ENCODE peak calls at places on chromosomes 13 and 19, in six cellular contexts. G, T, O, X, A and B are unnamed samples.
A peak's percentile ranks its signal among the peaks of the same experiment; 100 is the strongest.

GRCh38 chr19:52188822-52189744 is 769 bp upstream of the PPP2R1A start:
- DNase-seq in G (no peak), T (no peak), O (peak; percentile 92), X (no peak), A (no peak), B (no peak)

GRCh38 chr13:83780201-83780600 is 102.1 kb downstream of the SLITRK1 start:
- DNase-seq in G (peak; percentile 3), T (peak; percentile 11), O (no peak), X (peak; percentile 27), A (no peak), B (peak; percentile 0)

GRCh38 chr13:48156466-48156865 is 61.6 kb upstream of the MED4 start:
- DNase-seq in G (peak; percentile 37), T (no peak), O (peak; percentile 58), X (no peak), A (no peak), B (peak; percentile 13)

GRCh38 chr13:26222523-26223046 is 471 bp upstream of the RNF6 start:
- DNase-seq in G (no peak), T (no peak), O (no peak), X (no peak), A (no peak), B (no peak)

GRCh38 chr19:12163841-12164240 is 945 bp downstream of the ZNF136 start:
- DNase-seq in G (no peak), T (no peak), O (no peak), X (no peak), A (no peak), B (no peak)

GRCh38 chr13:40984670-40985366 is 34.3 kb downstream of the ELF1 start:
- DNase-seq in G (no peak), T (no peak), O (no peak), X (no peak), A (peak; percentile 67), B (no peak)

GRCh38 chr19:16032509-16033135 is 43.7 kb upstream of the TPM4 start:
- DNase-seq in G (no peak), T (no peak), O (no peak), X (no peak), A (no peak), B (no peak)

GRCh38 chr13:37369618-37370017 is 228.9 kb downstream of the POSTN start:
- DNase-seq in G (no peak), T (no peak), O (no peak), X (no peak), A (no peak), B (no peak)

GRCh38 chr19:30449673-30450072 is 77.5 kb downstream of the ZNF536 start:
- DNase-seq in G (no peak), T (no peak), O (no peak), X (no peak), A (no peak), B (no peak)

GRCh38 chr19:13396256-13397080 is 109.8 kb downstream of the CACNA1A start:
- DNase-seq in G (peak; percentile 81), T (peak; percentile 30), O (peak; percentile 78), X (peak; percentile 30), A (no peak), B (peak; percentile 72)

GRCh38 chr19:31314849-31315620 is 34.2 kb downstream of the TSHZ3 start:
- DNase-seq in G (no peak), T (no peak), O (no peak), X (no peak), A (no peak), B (no peak)

GRCh38 chr13:50676602-50677001 is 166.9 kb downstream of the DLEU7 start:
- DNase-seq in G (peak; percentile 7), T (no peak), O (no peak), X (no peak), A (no peak), B (no peak)

GRCh38 chr13:20997301-20998061 is 63.9 kb downstream of the LATS2 start:
- DNase-seq in G (no peak), T (peak; percentile 35), O (no peak), X (no peak), A (no peak), B (no peak)

GRCh38 chr13:110138009-110138699 is 168.8 kb downstream of the COL4A1 start:
- DNase-seq in G (peak; percentile 52), T (no peak), O (no peak), X (peak; percentile 8), A (peak; percentile 36), B (peak; percentile 36)

GRCh38 chr19:37817180-37817911 is 38.0 kb upstream of the ZNF573 start:
- DNase-seq in G (peak; percentile 5), T (peak; percentile 63), O (peak; percentile 86), X (no peak), A (no peak), B (no peak)

DNA sequence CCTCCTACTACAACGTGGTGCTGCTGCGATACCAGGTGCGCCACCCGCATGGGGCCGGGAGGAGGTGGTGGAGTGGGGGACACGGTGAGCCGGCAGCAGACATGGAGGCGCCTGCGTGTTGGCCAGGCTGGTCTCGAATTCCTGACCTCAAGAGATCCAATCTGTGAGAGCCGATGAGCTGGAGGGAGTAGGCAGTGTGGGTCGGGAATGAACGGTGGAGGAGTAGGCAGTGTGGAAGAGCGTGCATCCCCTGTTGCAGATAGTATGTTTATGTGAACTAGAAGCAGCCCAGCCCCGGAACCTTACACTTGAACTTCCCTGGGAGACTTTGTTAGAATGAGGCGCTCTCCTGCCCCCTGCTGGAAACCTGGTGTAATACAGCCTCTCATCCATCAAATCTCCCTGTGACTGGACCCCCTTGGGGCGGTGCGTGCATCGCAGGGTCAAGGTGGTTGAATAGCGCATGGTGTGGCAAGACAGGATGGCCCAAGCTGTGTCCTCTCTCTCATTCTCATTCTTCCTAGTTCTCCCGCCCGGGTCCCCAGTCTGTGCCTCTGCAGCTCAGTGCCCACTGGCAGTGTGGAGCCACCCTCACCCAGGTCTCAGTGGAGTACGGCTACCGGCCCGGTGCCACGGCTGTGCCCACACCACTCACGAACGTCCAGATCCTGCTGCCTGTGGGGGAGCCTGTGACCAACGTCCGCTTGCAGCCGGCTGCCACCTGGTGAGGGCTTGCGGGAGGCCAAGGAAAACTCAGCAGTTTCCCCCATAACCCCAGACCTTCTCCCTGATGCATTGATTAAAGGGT is 10.5 kb upstream of the B3GNT3 start:
- DNase-seq in G (peak; percentile 82), T (peak; percentile 81), O (peak; percentile 96), X (peak; percentile 49), A (no peak), B (no peak)
- TF ChIP-seq ZNF274 in G (no peak), T (no peak), O (no peak), X (no peak), A (no peak), B (no peak)

GRCh38 chr19:3389876-3390361 is 23.5 kb downstream of the NFIC start:
- DNase-seq in G (no peak), T (no peak), O (peak; percentile 65), X (no peak), A (no peak), B (no peak)
- TF ChIP-seq ZNF274 in G (no peak), T (no peak), O (no peak), X (no peak), A (no peak), B (no peak)

GRCh38 chr19:18723871-18724377 is 40.4 kb downstream of the CRTC1 start:
- DNase-seq in G (no peak), T (no peak), O (no peak), X (no peak), A (no peak), B (no peak)

GRCh38 chr19:18726417-18726767 is 42.9 kb downstream of the CRTC1 start:
- DNase-seq in G (no peak), T (no peak), O (no peak), X (no peak), A (no peak), B (no peak)

GRCh38 chr19:18726846-18727245 is 43.4 kb downstream of the CRTC1 start:
- DNase-seq in G (no peak), T (no peak), O (no peak), X (no peak), A (no peak), B (no peak)

GRCh38 chr19:18729933-18730530 is 46.6 kb downstream of the CRTC1 start:
- DNase-seq in G (no peak), T (no peak), O (no peak), X (no peak), A (no peak), B (no peak)

GRCh38 chr19:18725755-18726416 is 42.4 kb downstream of the CRTC1 start:
- DNase-seq in G (no peak), T (no peak), O (no peak), X (no peak), A (no peak), B (no peak)
- TF ChIP-seq ZNF274 in G (no peak), T (no peak), O (no peak), X (no peak), A (no peak), B (no peak)

GRCh38 chr13:19596086-19596485 is 34.8 kb upstream of the TPTE2 start:
- DNase-seq in G (no peak), T (no peak), O (no peak), X (no peak), A (no peak), B (no peak)
- TF ChIP-seq ZNF274 in G (no peak), T (no peak), O (no peak), X (no peak), A (no peak), B (no peak)

DNA sequence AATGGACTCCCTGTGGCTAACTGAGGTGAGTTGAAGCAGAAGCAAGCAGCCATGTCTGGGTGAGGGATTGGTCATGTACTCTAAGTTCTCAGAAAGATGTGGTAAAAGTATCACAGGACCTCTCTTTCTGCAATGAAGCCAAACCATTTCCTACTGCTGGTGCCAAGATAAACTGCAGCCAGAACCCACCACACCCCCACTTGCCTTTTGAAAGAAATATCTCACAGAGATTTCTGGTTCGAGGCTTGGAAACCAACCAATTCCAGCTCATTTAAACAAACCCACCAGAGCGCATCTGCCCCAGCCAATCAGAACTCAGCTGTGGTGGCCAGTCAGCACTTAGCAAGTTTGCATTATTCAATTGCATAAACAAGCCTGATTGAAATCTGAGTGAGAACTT is 204.5 kb upstream of the ATXN8OS start:
- DNase-seq in G (no peak), T (no peak), O (no peak), X (no peak), A (no peak), B (no peak)
- TF ChIP-seq ZNF274 in G (no peak), T (no peak), O (no peak), X (no peak), A (no peak), B (no peak)

DNA sequence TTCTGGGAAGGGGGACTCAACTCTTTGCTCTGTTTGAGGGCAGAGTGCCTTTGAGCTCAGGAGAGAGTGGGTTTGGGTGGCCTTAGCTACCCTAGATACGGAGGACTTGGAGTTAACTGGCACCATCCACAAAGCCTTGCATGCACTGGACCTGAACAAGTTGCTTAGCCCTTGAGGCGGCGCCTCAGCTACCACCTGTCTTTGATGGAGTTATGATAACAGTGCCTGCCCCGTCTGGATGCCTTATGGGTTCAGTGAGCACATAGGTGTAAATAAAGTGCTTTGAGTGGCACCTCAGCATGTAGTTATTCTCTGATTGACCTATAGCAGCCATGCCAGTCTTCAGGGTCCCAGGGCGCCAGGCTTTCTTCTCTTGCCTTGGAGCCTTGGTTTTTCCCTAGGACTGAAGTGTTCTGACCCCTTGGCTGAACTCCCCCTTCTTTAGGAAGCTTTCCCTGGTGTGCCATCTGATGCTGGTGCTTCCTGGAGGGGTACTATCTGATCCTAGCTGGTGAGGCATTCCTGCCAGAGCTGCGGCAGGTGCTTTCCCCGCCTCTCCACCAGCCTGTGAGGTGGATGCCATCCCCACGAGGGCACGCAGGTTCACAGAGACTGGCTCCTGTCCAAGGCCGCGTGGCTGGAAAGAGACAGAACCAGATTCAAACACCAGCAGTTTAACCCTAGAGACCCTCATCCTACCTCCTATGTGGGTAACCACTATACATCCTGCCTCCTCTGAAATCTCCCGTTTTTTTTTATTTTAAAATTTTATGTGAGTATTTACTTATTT is 5.8 kb downstream of the BCKDHA start:
- DNase-seq in G (no peak), T (no peak), O (no peak), X (no peak), A (no peak), B (no peak)
- TF ChIP-seq ZNF274 in G (no peak), T (no peak), O (no peak), X (no peak), A (no peak), B (no peak)